ENCODE peak calls at places on chromosomes 13 and 19, in ten cellular contexts. W, Z, I, F, T, P, G, O, E and C are unnamed samples. For H3K27me3, the result is how much of the 10 kb centered on the place peaks cover.

GRCh38 chr19:16185925-16186234 is 670 bp downstream of the FAM32A start:
- DNase-seq in W (no peak), Z (peak), I (no peak), F (no peak), T (no peak), P (no peak), G (no peak), O (no peak), E (no peak), C (peak)

GRCh38 chr19:19820774-19821315 is 705 bp downstream of the ZNF506 start:
- DNase-seq in W (no peak), Z (no peak), I (no peak), F (no peak), T (no peak), P (no peak), G (no peak), O (no peak), E (no peak), C (no peak)

GRCh38 chr19:7903244-7904073 is at the start of gene MAP2K7:
- DNase-seq in W (peak), Z (peak), I (peak), F (peak), T (peak), P (peak), G (peak), O (peak), E (peak), C (peak)

GRCh38 chr13:105346141-105346766 is 1189.2 kb downstream of the EFNB2 start:
- DNase-seq in W (peak), Z (no peak), I (no peak), F (no peak), T (no peak), P (no peak), G (no peak), O (no peak), E (no peak), C (no peak)

GRCh38 chr19:2016041-2016807 is 710 bp upstream of the BTBD2 start:
- DNase-seq in W (peak), Z (peak), I (peak), F (peak), T (peak), P (peak), G (no peak), O (peak), E (peak), C (peak)

GRCh38 chr13:113726961-113727411 is 32.0 kb upstream of the TMEM255B start:
- DNase-seq in W (peak), Z (no peak), I (no peak), F (no peak), T (peak), P (no peak), G (no peak), O (no peak), E (no peak), C (peak)

GRCh38 chr19:12550951-12551832 is at the start of gene ZNF564:
- DNase-seq in W (peak), Z (peak), I (peak), F (peak), T (peak), P (peak), G (peak), O (peak), E (peak), C (peak)

GRCh38 chr19:34499155-34499834 is 17.7 kb downstream of the WTIP start:
- DNase-seq in W (no peak), Z (no peak), I (no peak), F (no peak), T (no peak), P (no peak), G (no peak), O (no peak), E (no peak), C (no peak)

GRCh38 chr13:83798731-83799130 is 83.5 kb downstream of the SLITRK1 start:
- DNase-seq in W (peak), Z (no peak), I (no peak), F (no peak), T (no peak), P (no peak), G (no peak), O (no peak), E (no peak), C (no peak)

GRCh38 chr19:54345938-54346386 is 7.0 kb upstream of the LILRA4 start:
- DNase-seq in W (no peak), Z (no peak), I (no peak), F (no peak), T (peak), P (no peak), G (no peak), O (no peak), E (no peak), C (no peak)

GRCh38 chr19:23772668-23773063 is 14.0 kb upstream of the ZNF681 start:
- DNase-seq in W (no peak), Z (no peak), I (no peak), F (no peak), T (no peak), P (no peak), G (no peak), O (no peak), E (no peak), C (no peak)

GRCh38 chr13:51739403-51740112 is 64.4 kb downstream of the DHRS12 start:
- DNase-seq in W (no peak), Z (no peak), I (no peak), F (no peak), T (peak), P (no peak), G (no peak), O (no peak), E (no peak), C (no peak)

GRCh38 chr13:108980237-108980636 is 350.8 kb downstream of the MYO16 start:
- DNase-seq in W (no peak), Z (no peak), I (no peak), F (no peak), T (no peak), P (no peak), G (no peak), O (no peak), E (no peak), C (no peak)

GRCh38 chr19:9793051-9793591 is 24.6 kb upstream of the ZNF846 start:
- DNase-seq in W (peak), Z (peak), I (peak), F (peak), T (peak), P (no peak), G (no peak), O (peak), E (peak), C (peak)

GRCh38 chr13:63838366-63839110 is 2422.9 kb upstream of the PCDH20 start:
- DNase-seq in W (no peak), Z (no peak), I (no peak), F (no peak), T (no peak), P (no peak), G (no peak), O (no peak), E (no peak), C (no peak)

GRCh38 chr19:57946316-57946715 is 1.2 kb downstream of the ZNF256 start:
- DNase-seq in W (no peak), Z (no peak), I (no peak), F (no peak), T (no peak), P (no peak), G (no peak), O (no peak), E (no peak), C (no peak)

GRCh38 chr19:17450264-17451075 is 2.0 kb upstream of the TMEM221 start:
- DNase-seq in W (no peak), Z (no peak), I (no peak), F (no peak), T (no peak), P (no peak), G (no peak), O (no peak), E (no peak), C (no peak)

GRCh38 chr13:21901772-21902708 is 231.2 kb downstream of the FGF9 start:
- DNase-seq in W (peak), Z (no peak), I (peak), F (no peak), T (peak), P (peak), G (no peak), O (no peak), E (no peak), C (no peak)

GRCh38 chr19:590396-590745 is 690 bp downstream of the HCN2 start:
- DNase-seq in W (peak), Z (no peak), I (no peak), F (peak), T (no peak), P (no peak), G (no peak), O (no peak), E (no peak), C (peak)
- TF ChIP-seq CTCF in W (no peak), Z (no peak), I (no peak), F (no peak), T (no peak), P (no peak), G (no peak), O (no peak), E (no peak), C (no peak)

DNA sequence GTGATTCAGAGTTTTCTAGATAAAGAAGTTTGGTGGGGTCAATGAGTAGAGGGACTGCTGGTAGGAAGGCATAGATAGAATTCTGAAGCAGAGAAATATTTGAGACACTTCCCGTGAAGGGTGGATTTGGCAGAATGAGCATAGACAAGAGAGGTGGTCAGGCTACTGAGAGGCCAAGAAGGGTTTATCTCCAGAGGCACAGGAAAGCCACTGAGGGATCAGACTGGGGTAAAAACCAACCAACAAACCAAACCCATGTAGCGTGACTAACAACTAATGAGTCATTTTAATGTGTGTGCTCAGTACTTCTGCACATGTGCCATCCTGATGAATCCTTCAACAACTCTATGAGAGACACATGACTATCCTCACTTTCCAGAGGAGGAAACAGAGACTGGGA is 60.0 kb upstream of the SERP2 start:
- DNase-seq in W (peak), Z (no peak), I (no peak), F (no peak), T (no peak), P (no peak), G (peak), O (no peak), E (no peak), C (no peak)
- H3K27me3 ChIP-seq in W (under half), Z (under half), I (under half), F (under half), T (under half), P (under half), G (under half), O (under half), E (under half), C (under half)

DNA sequence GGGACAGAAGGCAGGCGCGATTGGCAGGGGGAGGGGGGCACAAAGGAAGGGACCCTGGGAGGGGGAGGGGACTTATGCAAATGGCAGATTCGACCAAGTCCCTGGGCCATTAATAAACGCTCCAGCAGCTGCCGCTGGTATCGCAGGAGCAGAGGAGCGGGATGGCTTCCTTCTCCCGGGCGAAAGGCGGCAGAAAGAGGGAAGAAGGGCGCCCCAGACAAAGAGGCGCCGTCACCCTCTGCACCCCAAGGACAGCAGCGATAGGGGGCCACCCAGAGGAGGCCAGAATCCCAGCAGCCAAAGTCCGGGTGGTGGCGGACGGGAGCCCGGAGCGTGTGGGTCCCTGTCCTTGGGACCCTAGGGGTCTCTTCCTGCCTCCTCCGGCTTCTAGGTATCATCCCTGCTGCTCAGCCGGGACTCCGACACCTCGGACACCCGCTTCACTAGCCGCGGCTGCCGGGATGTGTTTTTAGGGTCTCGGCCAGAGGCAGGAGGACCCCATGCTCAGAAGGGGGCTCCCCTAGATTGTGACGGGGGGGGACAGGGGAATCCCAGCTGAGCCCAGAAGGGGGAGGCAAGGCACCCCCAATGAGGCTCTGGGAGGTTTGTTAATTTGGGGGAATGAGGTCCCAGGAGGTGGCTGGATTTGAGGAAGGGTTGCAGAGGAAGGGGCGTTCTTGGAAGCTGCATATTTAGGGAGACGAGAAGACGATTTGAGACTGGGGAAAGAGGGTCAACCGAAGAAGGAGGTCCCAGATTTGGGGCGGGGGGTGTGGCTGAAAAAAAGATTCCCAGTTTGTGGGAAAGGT is 1.7 kb downstream of the PTPRS start:
- DNase-seq in W (no peak), Z (no peak), I (no peak), F (no peak), T (no peak), P (peak), G (no peak), O (peak), E (no peak), C (peak)
- TF ChIP-seq CTCF in W (no peak), Z (no peak), I (no peak), F (no peak), T (no peak), P (no peak), G (no peak), O (no peak), E (no peak), C (peak)

GRCh38 chr19:33266971-33267484 is 35.3 kb downstream of the CEBPA start:
- DNase-seq in W (no peak), Z (no peak), I (no peak), F (no peak), T (no peak), P (no peak), G (no peak), O (no peak), E (no peak), C (no peak)
- H3K27me3 ChIP-seq in W (under half), Z (under half), I (half or more), F (under half), T (under half), P (under half), G (under half), O (under half), E (under half), C (under half)

DNA sequence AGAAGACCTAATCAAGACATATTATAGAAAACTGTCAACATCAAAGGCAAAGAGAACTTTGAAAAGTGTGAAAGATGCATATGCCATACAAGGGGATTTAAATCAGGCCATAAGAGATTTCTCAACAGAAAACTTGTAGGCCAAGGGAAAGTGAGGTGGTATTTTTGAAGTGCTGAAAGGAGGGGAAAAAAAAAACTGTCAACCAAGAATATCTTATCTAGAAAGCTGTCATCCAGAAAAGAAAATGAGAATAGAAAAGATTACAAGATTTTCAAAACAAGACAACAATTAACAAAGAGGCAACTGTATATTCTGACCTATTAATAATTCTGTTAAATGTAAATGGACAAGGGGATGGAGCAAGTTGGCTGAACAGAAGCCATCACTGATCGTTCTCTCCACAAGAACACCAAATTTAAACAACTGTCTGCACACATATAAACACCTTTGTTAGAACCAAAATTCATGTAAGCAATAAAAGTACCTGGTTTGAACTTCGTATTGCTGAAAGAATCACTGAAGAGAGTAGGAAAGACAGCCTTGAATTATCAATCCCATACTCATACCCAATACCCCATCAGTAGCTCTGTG is 880.1 kb upstream of the PCDH9 start:
- DNase-seq in W (no peak), Z (no peak), I (no peak), F (no peak), T (no peak), P (no peak), G (no peak), O (no peak), E (no peak), C (no peak)
- TF ChIP-seq CTCF in W (no peak), Z (no peak), I (no peak), F (no peak), T (no peak), P (no peak), G (no peak), O (no peak), E (no peak), C (no peak)